ENCODE peak calls at places on chromosome 11, in five cellular contexts. Z, X, Y, Q and T are unnamed samples.

GRCh38 chr11:115736146-115736545 is 231.9 kb upstream of the CADM1 start:
- DNase-seq in Z (no peak), X (peak; percentile 2), Y (no peak), Q (no peak), T (no peak)

GRCh38 chr11:61541568-61541967 is 33.0 kb downstream of the LRRC10B start:
- DNase-seq in Z (peak; percentile 87), X (peak; percentile 78), Y (no peak), Q (no peak), T (peak; percentile 44)

GRCh38 chr11:70669871-70670683 is 271.7 kb downstream of the CTTN start:
- DNase-seq in Z (no peak), X (no peak), Y (no peak), Q (no peak), T (no peak)

GRCh38 chr11:44046202-44046601 is 1.6 kb upstream of the ACCSL start:
- DNase-seq in Z (no peak), X (no peak), Y (no peak), Q (no peak), T (no peak)

GRCh38 chr11:104995001-104995408 is 26.6 kb upstream of the CASP4 start:
- DNase-seq in Z (no peak), X (no peak), Y (peak; percentile 32), Q (no peak), T (no peak)

GRCh38 chr11:102940714-102941588 is 14.6 kb downstream of the MMP13 start:
- DNase-seq in Z (peak; percentile 84), X (peak; percentile 96), Y (no peak), Q (peak; percentile 79), T (peak; percentile 90)

GRCh38 chr11:63762662-63763505 is 5.7 kb downstream of the ZFTA start:
- DNase-seq in Z (peak; percentile 80), X (peak; percentile 33), Y (peak; percentile 57), Q (peak; percentile 20), T (no peak)

GRCh38 chr11:368414-369335 is 624 bp upstream of the B4GALNT4 start:
- DNase-seq in Z (peak; percentile 47), X (peak; percentile 22), Y (no peak), Q (peak; percentile 14), T (no peak)

GRCh38 chr11:2788751-2789140 is 89.0 kb upstream of the KCNQ1OT1 start:
- DNase-seq in Z (no peak), X (no peak), Y (peak; percentile 16), Q (no peak), T (no peak)

GRCh38 chr11:61917357-61918109 is at the start of gene RAB3IL1:
- DNase-seq in Z (peak; percentile 69), X (peak; percentile 50), Y (peak; percentile 78), Q (peak; percentile 20), T (peak; percentile 86)

GRCh38 chr11:104098132-104098531 is 61.7 kb downstream of the DDI1 start:
- DNase-seq in Z (no peak), X (no peak), Y (no peak), Q (no peak), T (no peak)

GRCh38 chr11:17979770-17980371 is 33.0 kb downstream of the SERGEF start:
- DNase-seq in Z (peak; percentile 56), X (peak; percentile 61), Y (no peak), Q (peak; percentile 35), T (peak; percentile 68)

GRCh38 chr11:117074122-117074521 is 24.1 kb downstream of the SIK3 start:
- DNase-seq in Z (no peak), X (no peak), Y (no peak), Q (no peak), T (no peak)
- H3K4me1 ChIP-seq in Z (peaks cover 10% of the 10 kb centered on the region), X (peaks cover 48% of the 10 kb centered on the region), Y (peaks cover 59% of the 10 kb centered on the region), Q (peaks cover 31% of the 10 kb centered on the region), T (peaks cover 62% of the 10 kb centered on the region)

GRCh38 chr11:126281666-126282175 is 1.2 kb upstream of the TIRAP start:
- DNase-seq in Z (no peak), X (no peak), Y (no peak), Q (no peak), T (no peak)
- H3K4me1 ChIP-seq in Z (peaks cover 7% of the 10 kb centered on the region), X (peaks cover 30% of the 10 kb centered on the region), Y (peaks cover 29% of the 10 kb centered on the region), Q (peaks cover 13% of the 10 kb centered on the region), T (peaks cover 20% of the 10 kb centered on the region)

GRCh38 chr11:36456136-36456535 is 53.9 kb downstream of the TRAF6 start:
- DNase-seq in Z (no peak), X (no peak), Y (no peak), Q (no peak), T (no peak)
- H3K4me1 ChIP-seq in Z (no peaks in the 10 kb centered on the region), X (peaks cover 41% of the 10 kb centered on the region), Y (peaks cover 51% of the 10 kb centered on the region), Q (no peaks in the 10 kb centered on the region), T (peaks cover 27% of the 10 kb centered on the region)

GRCh38 chr11:12691473-12691872 is 17.3 kb downstream of the TEAD1 start:
- DNase-seq in Z (no peak), X (no peak), Y (no peak), Q (no peak), T (no peak)

GRCh38 chr11:12693075-12693473 is 18.9 kb downstream of the TEAD1 start:
- DNase-seq in Z (no peak), X (no peak), Y (no peak), Q (no peak), T (no peak)

GRCh38 chr11:12694182-12694531 is 19.9 kb downstream of the TEAD1 start:
- DNase-seq in Z (no peak), X (no peak), Y (no peak), Q (no peak), T (peak; percentile 62)

GRCh38 chr11:12693485-12694181 is 19.4 kb downstream of the TEAD1 start:
- DNase-seq in Z (peak; percentile 54), X (peak; percentile 96), Y (peak; percentile 67), Q (peak; percentile 99), T (peak; percentile 90)

DNA sequence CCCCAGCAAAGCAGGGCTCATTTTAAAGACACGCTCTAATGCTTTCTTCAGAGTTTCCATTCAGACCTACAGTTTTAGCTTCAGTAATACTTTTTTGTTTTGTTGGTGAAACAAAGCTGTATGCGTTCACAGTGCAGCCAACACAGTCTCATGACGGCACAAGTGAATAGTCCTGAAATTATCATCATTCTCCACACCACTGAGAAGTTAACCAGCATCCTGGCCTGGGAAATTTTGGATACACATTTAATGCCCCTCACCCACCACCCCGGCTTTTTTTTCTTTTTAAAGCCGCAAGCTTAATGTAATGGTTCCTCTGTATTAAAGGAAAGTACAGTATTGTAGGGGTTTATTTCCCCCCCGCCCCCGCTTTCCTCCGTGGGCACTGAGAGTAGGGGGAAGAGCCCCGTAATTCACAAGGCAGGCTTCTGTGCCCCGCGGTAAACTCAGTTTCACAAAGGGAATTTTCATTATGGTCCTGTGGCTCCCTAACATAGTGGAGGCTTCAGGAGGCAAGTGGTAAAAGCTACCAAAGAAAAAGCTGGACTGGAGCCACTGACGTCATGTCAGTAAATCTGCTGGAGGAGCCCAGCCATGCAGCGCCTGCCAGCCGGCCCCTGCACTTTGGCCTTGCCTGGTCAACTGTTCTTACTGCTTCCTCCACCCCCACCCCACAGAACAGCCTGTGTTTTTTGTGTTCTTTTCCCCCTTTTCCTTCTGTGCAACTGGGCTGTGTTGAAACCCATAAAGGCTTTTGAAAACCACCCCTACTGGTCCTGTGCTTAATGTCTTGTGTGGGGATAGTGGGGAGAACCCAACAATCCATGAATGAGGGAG is 18.2 kb downstream of the TEAD1 start:
- DNase-seq in Z (peak; percentile 54), X (peak; percentile 81), Y (peak; percentile 95), Q (peak; percentile 88), T (peak; percentile 90)
- H3K4me1 ChIP-seq in Z (peaks cover 59% of the 10 kb centered on the region), X (peaks cover 83% of the 10 kb centered on the region), Y (peaks cover 92% of the 10 kb centered on the region), Q (peaks cover 54% of the 10 kb centered on the region), T (peaks cover 77% of the 10 kb centered on the region)

GRCh38 chr11:65539401-65540289 is 14.8 kb downstream of the SCYL1 start:
- DNase-seq in Z (peak; percentile 57), X (peak; percentile 81), Y (no peak), Q (no peak), T (no peak)
- H3K4me1 ChIP-seq in Z (peaks cover 3% of the 10 kb centered on the region), X (peaks cover 19% of the 10 kb centered on the region), Y (peaks cover 23% of the 10 kb centered on the region), Q (peaks cover 6% of the 10 kb centered on the region), T (peaks cover 12% of the 10 kb centered on the region)

GRCh38 chr11:114185436-114185835 is 110.8 kb upstream of the NNMT start:
- DNase-seq in Z (no peak), X (no peak), Y (no peak), Q (no peak), T (no peak)
- H3K4me1 ChIP-seq in Z (no peaks in the 10 kb centered on the region), X (no peaks in the 10 kb centered on the region), Y (peaks cover 59% of the 10 kb centered on the region), Q (peaks cover 2% of the 10 kb centered on the region), T (peaks cover 44% of the 10 kb centered on the region)